ENCODE peak calls at places on chromosomes 6 and 20, in eight cellular contexts. C, L, M, X, U, F, D and P are unnamed samples. For H3K36me3 and H3K4me1, the result is how much of the 10 kb centered on the place peaks cover.

GRCh38 chr6:195861-196360 is 96.4 kb upstream of the DUSP22 start:
- DNase-seq in U (no peak), L (no peak), C (no peak), M (peak), D (peak), F (peak), X (no peak), P (no peak)

GRCh38 chr20:37901280-37901666 is 1.7 kb upstream of the VSTM2L start:
- DNase-seq in C (peak), F (peak), D (no peak), L (peak), M (no peak), U (no peak), X (no peak), P (no peak)

GRCh38 chr6:148401581-148401980 is 58.9 kb downstream of the SASH1 start:
- DNase-seq in D (no peak), L (no peak), C (no peak), X (no peak), F (no peak), U (no peak), M (no peak), P (no peak)

GRCh38 chr20:53984354-53984753 is 86.0 kb downstream of the BCAS1 start:
- DNase-seq in D (no peak), X (peak), U (no peak), M (peak), F (peak), L (no peak), C (no peak), P (no peak)

GRCh38 chr6:167855825-167856425 is 29.2 kb downstream of the AFDN start:
- DNase-seq in M (peak), X (no peak), F (peak), L (no peak), U (no peak), C (no peak), D (no peak), P (no peak)

GRCh38 chr6:1372690-1373089 is 16.7 kb upstream of the FOXF2 start:
- DNase-seq in L (no peak), F (no peak), U (no peak), C (no peak), M (peak), D (no peak), X (no peak), P (no peak)

GRCh38 chr6:11366183-11366933 is 133.9 kb upstream of the NEDD9 start:
- DNase-seq in U (no peak), D (peak), C (peak), X (no peak), F (no peak), M (no peak), L (no peak), P (no peak)

GRCh38 chr20:59385038-59385437 is 84.6 kb downstream of the EDN3 start:
- DNase-seq in C (no peak), U (no peak), L (no peak), M (no peak), F (no peak), X (no peak), D (no peak), P (no peak)

GRCh38 chr6:119241124-119241491 is 108.5 kb downstream of the MAN1A1 start:
- DNase-seq in L (no peak), D (no peak), M (peak), F (peak), U (no peak), X (no peak), C (no peak), P (no peak)

GRCh38 chr6:99905209-99906106 is 88.6 kb downstream of the MCHR2 start:
- DNase-seq in C (no peak), D (peak), M (peak), U (no peak), L (peak), X (no peak), F (peak), P (peak)

GRCh38 chr6:131755597-131755996 is 44.8 kb upstream of the CTAGE9 start:
- DNase-seq in C (no peak), M (peak), F (peak), L (no peak), X (no peak), U (no peak), D (no peak), P (no peak)

GRCh38 chr6:90388395-90388794 is 91.8 kb upstream of the BACH2 start:
- DNase-seq in X (no peak), D (no peak), F (no peak), L (no peak), U (no peak), M (no peak), C (no peak), P (no peak)

GRCh38 chr20:19056909-19057308 is 155.5 kb upstream of the SLC24A3 start:
- DNase-seq in F (no peak), U (no peak), X (no peak), M (no peak), D (no peak), C (peak), L (no peak), P (no peak)

GRCh38 chr6:1607557-1608221 is 2.0 kb upstream of the FOXC1 start:
- DNase-seq in L (peak), D (no peak), X (no peak), M (no peak), C (peak), U (no peak), F (peak), P (no peak)

GRCh38 chr6:114024746-114025145 is 53.8 kb upstream of the HDAC2 start:
- DNase-seq in X (no peak), L (no peak), U (no peak), M (peak), C (no peak), F (no peak), D (no peak), P (no peak)

GRCh38 chr6:42230320-42231034 is 12.8 kb upstream of the MRPS10 start:
- DNase-seq in C (peak), M (peak), U (no peak), X (no peak), L (no peak), D (no peak), F (peak), P (no peak)

GRCh38 chr6:44856495-44856878 is 469.0 kb downstream of the CDC5L start:
- DNase-seq in U (no peak), D (no peak), X (no peak), L (no peak), C (no peak), F (no peak), M (peak), P (no peak)

GRCh38 chr6:93059911-93060310 is 359.4 kb downstream of the EPHA7 start:
- DNase-seq in M (no peak), F (no peak), L (no peak), D (no peak), C (no peak), U (peak), X (no peak), P (no peak)

GRCh38 chr6:36432151-36432633 is 10.5 kb downstream of the PXT1 start:
- DNase-seq in F (peak), D (no peak), M (no peak), L (no peak), C (no peak), U (no peak), X (no peak), P (no peak)

GRCh38 chr6:18270216-18270615 is 5.9 kb upstream of the DEK start:
- DNase-seq in C (no peak), F (no peak), U (no peak), M (no peak), L (no peak), D (no peak), X (no peak), P (no peak)

GRCh38 chr6:106417572-106418147 is 57.1 kb downstream of the CRYBG1 start:
- DNase-seq in C (no peak), F (no peak), M (no peak), L (no peak), U (no peak), X (no peak), D (no peak), P (no peak)

GRCh38 chr20:37395411-37395800 is 49.5 kb downstream of the SRC start:
- DNase-seq in U (no peak), M (no peak), D (no peak), C (no peak), F (no peak), X (peak), L (no peak), P (no peak)

GRCh38 chr20:1754306-1754705 is 96.7 kb upstream of the SIRPG start:
- DNase-seq in F (no peak), M (no peak), D (no peak), C (no peak), X (no peak), U (no peak), L (no peak), P (no peak)

GRCh38 chr20:64102647-64103354 is 4.6 kb downstream of the NPBWR2 start:
- DNase-seq in D (no peak), C (peak), F (no peak), U (no peak), M (no peak), L (peak), X (peak), P (peak)

GRCh38 chr6:155604991-155605390 is 149.4 kb upstream of the NOX3 start:
- DNase-seq in D (no peak), M (no peak), X (no peak), U (no peak), F (no peak), C (no peak), L (no peak), P (no peak)

GRCh38 chr20:41619360-41620115 is 1.4 kb upstream of the CHD6 start:
- DNase-seq in D (no peak), U (no peak), X (no peak), M (no peak), L (no peak), F (peak), C (peak), P (no peak)

GRCh38 chr20:22350624-22351023 is 233.7 kb downstream of the FOXA2 start:
- DNase-seq in D (no peak), F (no peak), U (no peak), X (no peak), C (no peak), L (no peak), M (no peak), P (no peak)

GRCh38 chr6:170444056-170444505 is 109.0 kb downstream of the PSMB1 start:
- DNase-seq in X (no peak), L (no peak), D (no peak), F (no peak), C (peak), U (peak), M (no peak), P (no peak)

GRCh38 chr6:37826993-37827392 is 7.5 kb downstream of the ZFAND3 start:
- DNase-seq in F (no peak), X (no peak), M (no peak), U (no peak), C (no peak), D (no peak), L (no peak), P (no peak)
- H3K4me3 ChIP-seq in F (no peak), X (no peak), M (no peak), U (no peak), C (no peak), D (no peak), L (no peak), P (no peak)

GRCh38 chr20:15475483-15475882 is 1097.8 kb downstream of the KIF16B start:
- DNase-seq in F (no peak), U (peak), C (no peak), M (no peak), D (no peak), L (no peak), X (no peak), P (peak)

GRCh38 chr20:15482525-15482924 is 1090.7 kb downstream of the KIF16B start:
- DNase-seq in L (peak), M (no peak), U (no peak), X (no peak), C (no peak), F (no peak), D (no peak), P (no peak)

GRCh38 chr20:15476781-15477180 is 1096.5 kb downstream of the KIF16B start:
- DNase-seq in D (no peak), C (no peak), L (no peak), U (no peak), F (no peak), X (no peak), M (no peak), P (no peak)
- H3K36me3 ChIP-seq in D (under half), C (under half), L (under half), U (under half), F (under half), X (under half), M (under half), P (under half)

DNA sequence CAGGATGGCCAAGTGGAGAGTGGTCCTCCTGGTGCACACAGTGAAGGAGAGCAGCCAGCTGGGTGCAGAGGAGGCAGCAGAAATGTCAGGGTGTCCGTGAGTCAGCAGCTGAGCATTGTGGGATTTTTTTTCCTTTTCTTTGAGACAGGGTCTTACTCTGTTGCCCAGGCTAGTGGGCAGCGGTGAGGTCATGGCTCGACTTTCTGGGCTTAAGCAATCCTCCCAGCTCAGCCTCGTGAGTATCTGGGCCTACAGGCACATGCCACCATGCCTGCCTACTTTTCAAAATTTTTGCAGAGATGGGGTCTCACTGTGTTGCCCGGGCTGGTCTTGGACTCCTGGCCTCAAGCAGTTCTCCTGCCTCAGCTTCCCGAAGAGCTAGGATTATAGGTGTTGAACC is 16.0 kb downstream of the ARID1B start:
- DNase-seq in L (no peak), X (no peak), F (no peak), C (no peak), U (no peak), M (no peak), D (no peak), P (no peak)
- H3K4me1 ChIP-seq in L (under half), X (half or more), F (under half), C (under half), U (under half), M (under half), D (half or more), P (under half)

DNA sequence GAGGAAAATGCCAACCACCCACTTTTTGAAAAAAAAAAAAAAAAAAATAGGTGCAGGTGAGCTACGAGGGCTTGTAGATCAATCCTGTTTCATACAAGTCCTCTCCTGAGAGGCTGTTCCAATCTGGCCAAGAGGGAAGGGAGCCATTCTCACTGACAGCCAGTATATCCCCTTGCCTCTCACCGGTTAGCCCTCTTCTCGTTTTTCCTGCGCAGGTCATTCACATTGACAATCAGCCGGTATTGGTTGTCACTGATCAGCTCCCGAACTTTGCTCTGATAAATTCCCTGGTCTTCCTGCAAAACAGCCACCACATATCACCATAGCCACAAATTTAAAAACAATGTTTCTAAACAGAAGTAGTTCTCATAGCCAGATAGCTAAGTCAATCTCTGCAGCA is 1.4 kb downstream of the MCM3 start:
- DNase-seq in L (no peak), M (no peak), F (no peak), C (no peak), D (no peak), U (no peak), X (no peak), P (no peak)
- H3K4me3 ChIP-seq in L (peak), M (peak), F (peak), C (peak), D (peak), U (no peak), X (peak), P (no peak)

GRCh38 chr6:33126101-33126714 is 50.4 kb downstream of the HLA-DPB1 start:
- DNase-seq in L (peak), U (peak), D (peak), X (peak), M (peak), F (peak), C (peak), P (peak)
- H3K36me3 ChIP-seq in L (under half), U (under half), D (under half), X (under half), M (under half), F (under half), C (under half), P (under half)

GRCh38 chr6:136784271-136784664 is 8.0 kb downstream of the MAP3K5 start:
- DNase-seq in F (no peak), U (no peak), L (no peak), X (no peak), M (no peak), C (no peak), D (no peak), P (no peak)
- H3K4me1 ChIP-seq in F (under half), U (under half), L (under half), X (under half), M (under half), C (under half), D (half or more), P (under half)

GRCh38 chr6:27669798-27670301 is 196.9 kb upstream of the ZNF184 start:
- DNase-seq in L (peak), D (peak), U (no peak), F (no peak), C (peak), X (no peak), M (no peak), P (no peak)
- H3K4me3 ChIP-seq in L (peak), D (no peak), U (no peak), F (peak), C (peak), X (no peak), M (no peak), P (no peak)